ENCODE peak calls at places on chromosomes 5 and 9, in five cellular contexts. W is ovary; N is stimulated activated CD8-positive, alpha-beta memory T cell treated with anti-CD3 and anti-CD28 coated beads, Interleukin-7, amount 100 ng/mL, for 1 hour; O is Daoy; V is T-helper 9 cell. D is an unnamed sample.

GRCh38 chr5:169629847-169630548 is 7.1 kb upstream of the DOCK2 start:
- DNase-seq in W (no peak), N (no peak), O (peak), V (no peak), D (no peak)

GRCh38 chr9:135533674-135534073 is 12.3 kb upstream of the OBP2A start:
- DNase-seq in W (no peak), N (no peak), O (no peak), V (no peak), D (no peak)

GRCh38 chr9:5896863-5897262 is 6.2 kb downstream of the MLANA start:
- DNase-seq in W (no peak), N (no peak), O (no peak), V (no peak), D (no peak)

GRCh38 chr9:69197687-69198086 is 23.6 kb downstream of the TJP2 start:
- DNase-seq in W (no peak), N (no peak), O (no peak), V (no peak), D (no peak)

GRCh38 chr9:109904666-109905065 is 124.7 kb downstream of the PALM2AKAP2 start:
- DNase-seq in W (no peak), N (no peak), O (no peak), V (no peak), D (no peak)

GRCh38 chr9:96122756-96123155 is 179.2 kb downstream of the HSD17B3 start:
- DNase-seq in W (no peak), N (no peak), O (peak), V (no peak), D (no peak)

GRCh38 chr5:110086658-110087388 is 397.1 kb downstream of the MAN2A1 start:
- DNase-seq in W (no peak), N (no peak), O (peak), V (no peak), D (peak)

GRCh38 chr9:29999645-30000044 is 2384.8 kb upstream of the ACO1 start:
- DNase-seq in W (no peak), N (no peak), O (no peak), V (no peak), D (no peak)

GRCh38 chr9:110142868-110143866 is 64.8 kb downstream of the C9orf152 start:
- DNase-seq in W (no peak), N (no peak), O (peak), V (no peak), D (no peak)

GRCh38 chr9:99778308-99778707 is 43.4 kb upstream of the NR4A3 start:
- DNase-seq in W (no peak), N (no peak), O (peak), V (no peak), D (no peak)

GRCh38 chr9:70589571-70590263 is 175.3 kb upstream of the KLF9 start:
- DNase-seq in W (no peak), N (no peak), O (peak), V (no peak), D (no peak)

GRCh38 chr5:6399978-6400910 is 21.9 kb upstream of the MED10 start:
- DNase-seq in W (no peak), N (no peak), O (peak), V (no peak), D (no peak)

GRCh38 chr5:172002310-172002709 is 4.1 kb downstream of the FBXW11 start:
- DNase-seq in W (no peak), N (no peak), O (no peak), V (no peak), D (no peak)

GRCh38 chr5:173831196-173831914 is 56.8 kb upstream of the CPEB4 start:
- DNase-seq in W (no peak), N (no peak), O (no peak), V (no peak), D (no peak)

GRCh38 chr5:55897905-55898304 is 46.7 kb downstream of the IL31RA start:
- DNase-seq in W (peak), N (no peak), O (peak), V (no peak), D (peak)

GRCh38 chr9:97830884-97831829 is 21.9 kb upstream of the FOXE1 start:
- DNase-seq in W (no peak), N (no peak), O (no peak), V (no peak), D (no peak)

GRCh38 chr5:60794691-60795090 is 49.4 kb downstream of the ELOVL7 start:
- DNase-seq in W (no peak), N (no peak), O (no peak), V (no peak), D (no peak)

GRCh38 chr9:35488019-35488418 is 1.9 kb upstream of the RUSC2 start:
- DNase-seq in W (no peak), N (no peak), O (no peak), V (no peak), D (no peak)

GRCh38 chr5:72246239-72246580 is 73.8 kb downstream of the MRPS27 start:
- DNase-seq in W (no peak), N (no peak), O (peak), V (no peak), D (no peak)

GRCh38 chr5:152349683-152350526 is 55.2 kb downstream of the NMUR2 start:
- DNase-seq in W (no peak), N (peak), O (peak), V (peak), D (peak)

GRCh38 chr9:137313956-137314560 is 12.0 kb upstream of the NRARP start:
- DNase-seq in W (no peak), N (no peak), O (peak), V (no peak), D (no peak)

GRCh38 chr9:106613250-106613737 is 249.7 kb upstream of the ZNF462 start:
- DNase-seq in W (no peak), N (no peak), O (no peak), V (no peak), D (no peak)

GRCh38 chr5:133128066-133128465 is 76.3 kb downstream of the HSPA4 start:
- DNase-seq in W (no peak), N (no peak), O (no peak), V (no peak), D (no peak)

GRCh38 chr5:151224372-151224771 is 480 bp upstream of the CCDC69 start:
- DNase-seq in W (no peak), N (no peak), O (no peak), V (no peak), D (no peak)

GRCh38 chr5:94375801-94376200 is 242.6 kb downstream of the KIAA0825 start:
- DNase-seq in W (no peak), N (no peak), O (peak), V (no peak), D (no peak)

GRCh38 chr5:6574537-6574936 is 58.3 kb downstream of the NSUN2 start:
- DNase-seq in W (no peak), N (no peak), O (no peak), V (no peak), D (no peak)

GRCh38 chr5:81638471-81638870 is 112.4 kb downstream of the SSBP2 start:
- DNase-seq in W (no peak), N (no peak), O (no peak), V (no peak), D (no peak)

GRCh38 chr9:136107953-136108647 is 10.6 kb downstream of the TMEM250 start:
- DNase-seq in W (peak), N (no peak), O (no peak), V (no peak), D (no peak)

GRCh38 chr9:91978739-91979414 is 28.8 kb upstream of the ROR2 start:
- DNase-seq in W (no peak), N (no peak), O (peak), V (no peak), D (peak)

GRCh38 chr5:43674536-43674935 is 71.6 kb downstream of the NNT start:
- DNase-seq in W (no peak), N (no peak), O (no peak), V (no peak), D (no peak)

GRCh38 chr5:27682600-27682999 is 644.2 kb upstream of the CDH9 start:
- DNase-seq in W (no peak), N (no peak), O (no peak), V (no peak), D (no peak)

GRCh38 chr9:21674894-21675293 is 127.5 kb upstream of the MTAP start:
- DNase-seq in W (no peak), N (no peak), O (no peak), V (no peak), D (no peak)

GRCh38 chr9:129467739-129468666 is 152.9 kb downstream of the C9orf50 start:
- DNase-seq in W (no peak), N (no peak), O (no peak), V (no peak), D (no peak)

GRCh38 chr5:80125022-80125961 is 90.1 kb downstream of the THBS4 start:
- DNase-seq in W (no peak), N (no peak), O (no peak), V (no peak), D (no peak)

GRCh38 chr5:1734908-1735289 is 64.7 kb downstream of the MRPL36 start:
- DNase-seq in W (no peak), N (no peak), O (no peak), V (no peak), D (no peak)

GRCh38 chr5:150339841-150340240 is 17.7 kb upstream of the TCOF1 start:
- DNase-seq in W (no peak), N (no peak), O (no peak), V (no peak), D (no peak)

GRCh38 chr9:7760014-7760415 is 39.6 kb downstream of the DMAC1 start:
- DNase-seq in W (no peak), N (no peak), O (no peak), V (no peak), D (no peak)

GRCh38 chr5:132480546-132481242 is 9.9 kb downstream of the IRF1 start:
- DNase-seq in W (no peak), N (no peak), O (peak), V (no peak), D (peak)